ENCODE peak calls at places on chromosomes 12 and 14, in four cellular contexts. B, D, E and L are unnamed samples. For H3K4me1, the result is how much of the 10 kb centered on the place peaks cover.

GRCh38 chr14:50812180-50812579 is 18.8 kb downstream of the NIN start:
- DNase-seq in B (peak), D (no peak), E (no peak), L (no peak)

GRCh38 chr14:23009939-23010718 is at the start of gene C14orf93:
- DNase-seq in E (peak), D (peak), B (peak), L (peak)

GRCh38 chr12:105876426-105876927 is 262.3 kb downstream of the NUAK1 start:
- DNase-seq in E (no peak), B (no peak), D (no peak), L (no peak)

GRCh38 chr12:109949089-109949488 is 47.1 kb downstream of the GIT2 start:
- DNase-seq in B (no peak), E (no peak), D (peak), L (no peak)

GRCh38 chr14:104297721-104298401 is 159.5 kb downstream of the KIF26A start:
- DNase-seq in B (no peak), E (no peak), D (no peak), L (peak)

GRCh38 chr12:104733717-104734175 is 224.3 kb downstream of the SLC41A2 start:
- DNase-seq in E (no peak), B (peak), D (no peak), L (no peak)

GRCh38 chr12:119668315-119668651 is 350 bp downstream of the PRKAB1 start:
- DNase-seq in D (peak), B (no peak), E (no peak), L (no peak)

GRCh38 chr14:64509036-64509435 is 4.5 kb downstream of the ZBTB1 start:
- DNase-seq in B (peak), E (no peak), D (no peak), L (no peak)

GRCh38 chr12:93766802-93767523 is 89.8 kb downstream of the CRADD start:
- DNase-seq in B (no peak), D (peak), E (peak), L (peak)

GRCh38 chr12:48668996-48669395 is 13.0 kb downstream of the KANSL2 start:
- DNase-seq in E (no peak), D (no peak), B (no peak), L (no peak)

GRCh38 chr14:103897075-103897947 is 30.9 kb upstream of the TDRD9 start:
- DNase-seq in B (no peak), E (no peak), D (no peak), L (peak)

GRCh38 chr12:30928356-30929264 is 2.1 kb downstream of the TSPAN11 start:
- DNase-seq in D (no peak), B (no peak), E (peak), L (no peak)

GRCh38 chr12:119102274-119102673 is 76.5 kb upstream of the HSPB8 start:
- DNase-seq in E (no peak), B (no peak), D (no peak), L (no peak)

GRCh38 chr12:22925593-22925992 is 300.6 kb downstream of the ETNK1 start:
- DNase-seq in D (no peak), E (no peak), B (peak), L (no peak)

GRCh38 chr12:72234871-72235270 is 37.3 kb upstream of the TRHDE start:
- DNase-seq in E (no peak), D (peak), B (no peak), L (no peak)

GRCh38 chr12:29614926-29615325 is 117.4 kb upstream of the OVCH1 start:
- DNase-seq in D (no peak), B (no peak), E (no peak), L (no peak)

GRCh38 chr12:31989571-31989970 is 30.4 kb downstream of the RESF1 start:
- DNase-seq in E (no peak), D (no peak), B (no peak), L (no peak)

GRCh38 chr12:95859344-95859816 is 628 bp downstream of the SNRPF start:
- DNase-seq in D (peak), E (no peak), B (peak), L (no peak)

GRCh38 chr12:24561882-24562760 is 386.8 kb downstream of the BCAT1 start:
- DNase-seq in B (peak), D (peak), E (peak), L (peak)

GRCh38 chr12:121773011-121773777 is 20.3 kb downstream of the RHOF start:
- DNase-seq in D (peak), B (peak), E (no peak), L (peak)

GRCh38 chr14:63614964-63615363 is 26.7 kb downstream of the WDR89 start:
- DNase-seq in E (no peak), D (peak), B (no peak), L (no peak)

GRCh38 chr12:76144253-76144564 is 59.7 kb upstream of the NAP1L1 start:
- DNase-seq in B (no peak), D (peak), E (peak), L (no peak)

GRCh38 chr12:92175961-92176360 is 30.3 kb upstream of the BTG1 start:
- DNase-seq in B (no peak), E (no peak), D (no peak), L (no peak)

GRCh38 chr14:35963209-35963608 is 137.1 kb downstream of the BRMS1L start:
- DNase-seq in B (no peak), E (no peak), D (no peak), L (no peak)

GRCh38 chr12:83537428-83538053 is 850.8 kb downstream of the TMTC2 start:
- DNase-seq in D (no peak), B (no peak), E (no peak), L (no peak)

GRCh38 chr12:98002887-98003493 is 512.4 kb upstream of the TMPO start:
- DNase-seq in B (peak), E (peak), D (peak), L (no peak)

GRCh38 chr12:10212623-10213131 is at the start of gene GABARAPL1:
- DNase-seq in D (peak), B (peak), E (peak), L (peak)

GRCh38 chr12:63276537-63277365 is 125.8 kb upstream of the AVPR1A start:
- DNase-seq in B (peak), D (peak), E (no peak), L (no peak)

GRCh38 chr12:104626069-104626690 is 169.4 kb downstream of the CHST11 start:
- DNase-seq in D (no peak), B (no peak), E (no peak), L (no peak)

GRCh38 chr12:56308714-56309113 is 7.1 kb downstream of the CNPY2 start:
- DNase-seq in B (no peak), E (no peak), D (no peak), L (no peak)

GRCh38 chr12:70245458-70245857 is 2.2 kb downstream of the CNOT2 start:
- DNase-seq in D (no peak), E (no peak), B (no peak), L (no peak)

GRCh38 chr14:69637503-69638030 is 26.2 kb downstream of the SUSD6 start:
- DNase-seq in B (peak), D (no peak), E (peak), L (peak)

GRCh38 chr14:23524954-23525353 is 26.6 kb downstream of the ZFHX2 start:
- DNase-seq in B (no peak), E (no peak), D (no peak), L (no peak)

GRCh38 chr12:120844297-120844696 is 59.9 kb downstream of the SPPL3 start:
- DNase-seq in B (no peak), D (no peak), E (no peak), L (no peak)

GRCh38 chr14:79057333-79057732 is 887.2 kb downstream of the NRXN3 start:
- DNase-seq in D (peak), E (no peak), B (no peak), L (no peak)

GRCh38 chr12:123129651-123130050 is 21.2 kb downstream of the PITPNM2 start:
- DNase-seq in B (no peak), D (no peak), E (no peak), L (no peak)

GRCh38 chr12:57745485-57745881 is 644 bp downstream of the TSPAN31 start:
- DNase-seq in E (no peak), B (peak), D (peak), L (peak)

GRCh38 chr12:121294151-121294889 is 2.2 kb downstream of the CAMKK2 start:
- DNase-seq in E (no peak), D (no peak), B (no peak), L (no peak)

GRCh38 chr12:47744005-47744651 is 14.6 kb downstream of the RAPGEF3 start:
- DNase-seq in B (peak), D (no peak), E (no peak), L (no peak)

GRCh38 chr12:94686834-94687628 is 36.7 kb upstream of the TMCC3 start:
- DNase-seq in D (no peak), E (no peak), B (no peak), L (no peak)

GRCh38 chr12:117035287-117035686 is 63.9 kb downstream of the TESC start:
- DNase-seq in E (no peak), D (no peak), B (no peak), L (peak)

GRCh38 chr12:117037296-117038022 is 61.8 kb downstream of the TESC start:
- DNase-seq in E (no peak), B (no peak), D (peak), L (peak)

GRCh38 chr12:117034691-117035090 is 64.5 kb downstream of the TESC start:
- DNase-seq in B (no peak), E (no peak), D (no peak), L (peak)

GRCh38 chr12:117036547-117036946 is 62.7 kb downstream of the TESC start:
- DNase-seq in E (no peak), D (no peak), B (no peak), L (peak)

DNA sequence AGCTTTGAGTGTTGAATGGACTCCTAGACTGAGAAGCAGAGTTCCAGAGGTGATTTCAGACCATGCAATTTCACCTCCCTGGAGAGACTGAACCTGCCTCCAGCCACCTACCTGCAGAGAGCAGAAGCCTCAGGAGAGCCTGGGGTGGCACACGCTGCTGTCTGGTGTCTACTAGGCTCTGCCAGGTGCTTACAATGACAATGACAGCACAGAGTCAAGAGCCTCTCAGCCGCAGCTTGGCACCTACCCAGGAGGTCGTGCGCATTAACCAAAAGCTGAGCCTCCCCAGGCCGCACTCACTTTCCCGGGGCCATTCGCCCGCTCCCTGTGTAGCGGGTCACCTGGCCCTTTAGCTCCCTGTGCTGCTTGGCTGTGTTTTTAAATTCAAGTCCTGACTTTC is 63.2 kb downstream of the TESC start:
- DNase-seq in B (no peak), E (no peak), D (no peak), L (peak)
- H3K4me1 ChIP-seq in B (under half), E (under half), D (under half), L (under half)

GRCh38 chr12:53722450-53723041 is 4.7 kb downstream of the CALCOCO1 start:
- DNase-seq in E (no peak), D (peak), B (no peak), L (peak)
- H3K4me1 ChIP-seq in E (under half), D (under half), B (under half), L (under half)

GRCh38 chr14:100832311-100832960 is 6.5 kb downstream of the MEG3 start:
- DNase-seq in E (no peak), B (no peak), D (no peak), L (no peak)
- H3K4me1 ChIP-seq in E (under half), B (under half), D (under half), L (under half)

DNA sequence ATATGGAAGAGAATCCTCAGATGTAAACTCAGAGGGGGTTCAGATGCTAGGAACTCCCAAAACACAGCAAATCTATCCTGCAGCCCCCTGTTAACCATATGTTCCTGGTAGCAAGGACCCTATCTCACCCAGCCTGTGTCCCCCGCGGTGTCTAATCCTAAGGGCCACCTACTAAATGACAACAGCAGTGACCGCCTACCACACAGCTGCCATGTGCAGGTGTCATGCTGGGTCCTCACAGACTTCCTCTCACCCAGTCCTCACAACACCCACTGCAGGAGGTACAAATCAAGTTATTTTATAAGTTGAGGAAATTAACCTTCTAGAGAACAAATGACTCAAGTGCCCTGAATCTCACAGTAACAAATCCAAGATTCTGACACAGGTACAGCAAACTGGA is 73.9 kb downstream of the ITPK1 start:
- DNase-seq in D (no peak), E (no peak), B (no peak), L (no peak)
- H3K4me1 ChIP-seq in D (under half), E (half or more), B (half or more), L (half or more)

GRCh38 chr14:95526483-95527391 is 8.1 kb upstream of the GLRX5 start:
- DNase-seq in D (peak), B (no peak), E (no peak), L (no peak)

GRCh38 chr14:95527392-95528002 is 7.4 kb upstream of the GLRX5 start:
- DNase-seq in B (peak), D (peak), E (peak), L (peak)

GRCh38 chr14:95524706-95525512 is 8.5 kb upstream of the SYNE3 start:
- DNase-seq in B (peak), D (peak), E (no peak), L (no peak)

GRCh38 chr14:95523818-95524448 is 7.5 kb upstream of the SYNE3 start:
- DNase-seq in E (no peak), D (peak), B (peak), L (no peak)

DNA sequence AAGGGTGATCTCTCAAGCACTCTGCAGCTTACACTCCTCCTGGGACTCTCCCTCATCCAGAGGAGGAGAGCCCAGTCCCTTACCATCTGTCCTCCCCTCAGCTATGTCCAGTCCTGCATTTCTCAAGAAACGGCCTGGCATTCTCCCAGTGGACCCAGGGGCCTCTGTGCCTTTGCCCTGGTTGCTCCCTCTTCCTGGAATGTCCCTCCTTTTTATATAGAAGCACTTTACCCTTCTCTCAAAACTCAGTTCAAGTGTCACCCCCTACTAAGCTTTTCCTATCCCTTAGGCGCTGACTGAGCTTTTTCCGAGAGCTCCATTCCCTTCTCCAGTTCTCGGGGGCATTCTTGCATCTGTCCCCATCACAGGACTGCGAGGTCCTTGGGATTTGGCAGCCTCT is 8.9 kb upstream of the GLRX5 start:
- DNase-seq in B (no peak), E (no peak), D (no peak), L (no peak)
- H3K4me1 ChIP-seq in B (half or more), E (under half), D (under half), L (under half)

GRCh38 chr14:99320621-99321235 is 48.7 kb upstream of the BCL11B start:
- DNase-seq in E (no peak), D (no peak), B (no peak), L (no peak)
- H3K4me1 ChIP-seq in E (under half), D (under half), B (under half), L (under half)

GRCh38 chr14:68233385-68233784 is 413.8 kb downstream of the RAD51B start:
- DNase-seq in E (no peak), D (no peak), B (no peak), L (no peak)
- H3K4me1 ChIP-seq in E (half or more), D (under half), B (under half), L (half or more)

DNA sequence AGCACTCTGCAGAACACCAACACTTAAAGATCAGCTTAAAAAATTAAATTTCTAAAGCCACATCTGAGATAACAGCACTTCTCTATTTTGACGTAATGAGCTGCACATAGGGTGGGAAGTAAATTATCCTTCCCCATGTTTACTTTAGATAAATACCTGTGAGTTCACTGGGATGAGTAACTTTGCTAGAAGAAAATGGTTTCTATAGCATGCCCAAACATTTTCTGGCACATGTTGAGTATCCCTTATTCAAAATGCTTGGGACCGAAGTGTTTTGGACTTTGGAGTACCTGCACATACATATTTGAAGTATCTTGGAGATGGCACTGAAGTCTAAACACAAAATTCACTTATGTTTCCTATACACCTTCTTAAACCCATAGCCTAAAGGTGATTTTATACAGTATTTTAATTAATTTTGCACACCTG is 6.6 kb downstream of the SLC38A2 start:
- DNase-seq in B (no peak), D (no peak), E (no peak), L (no peak)
- H3K4me1 ChIP-seq in B (under half), D (under half), E (half or more), L (half or more)